ENCODE peak calls at places on chromosomes 12 and 14, in five cellular contexts. One of them, this sample, is unnamed.

GRCh38 chr12:7067096-7067495 is 6.6 kb downstream of the C1S start:
- DNase-seq in K562: no peak
- DNase-seq in NB4: no peak
- DNase-seq in GM12878: no peak
- DNase-seq in endothelial cell of umbilical vein: no peak
- DNase-seq in this sample: no peak

GRCh38 chr12:69070319-69071090 is 137.5 kb upstream of the CPM start:
- DNase-seq in endothelial cell of umbilical vein: peak
- DNase-seq in NB4: peak
- DNase-seq in GM12878: no peak
- DNase-seq in K562: peak
- DNase-seq in this sample: peak

GRCh38 chr12:50017047-50017446 is 8.2 kb downstream of the RACGAP1 start:
- DNase-seq in GM12878: no peak
- DNase-seq in endothelial cell of umbilical vein: peak
- DNase-seq in NB4: no peak
- DNase-seq in K562: no peak
- DNase-seq in this sample: no peak

GRCh38 chr12:121980211-121980891 is 41.3 kb upstream of the BCL7A start:
- DNase-seq in endothelial cell of umbilical vein: no peak
- DNase-seq in NB4: peak
- DNase-seq in K562: no peak
- DNase-seq in GM12878: peak
- DNase-seq in this sample: no peak

GRCh38 chr12:83958997-83959396 is 953.6 kb downstream of the SLC6A15 start:
- DNase-seq in GM12878: peak
- DNase-seq in NB4: no peak
- DNase-seq in K562: no peak
- DNase-seq in endothelial cell of umbilical vein: no peak
- DNase-seq in this sample: no peak

GRCh38 chr14:51610766-51611165 is 40.9 kb upstream of the FRMD6 start:
- DNase-seq in NB4: no peak
- DNase-seq in K562: no peak
- DNase-seq in GM12878: no peak
- DNase-seq in endothelial cell of umbilical vein: peak
- DNase-seq in this sample: no peak

GRCh38 chr14:44963775-44964380 is 1.9 kb downstream of the TOGARAM1 start:
- DNase-seq in GM12878: no peak
- DNase-seq in endothelial cell of umbilical vein: peak
- DNase-seq in NB4: peak
- DNase-seq in K562: no peak
- DNase-seq in this sample: peak

GRCh38 chr12:82326905-82327503 is 31.2 kb downstream of the CCDC59 start:
- DNase-seq in endothelial cell of umbilical vein: peak
- DNase-seq in NB4: peak
- DNase-seq in K562: no peak
- DNase-seq in GM12878: no peak
- DNase-seq in this sample: peak

GRCh38 chr14:51630987-51631386 is 20.7 kb upstream of the FRMD6 start:
- DNase-seq in endothelial cell of umbilical vein: no peak
- DNase-seq in NB4: no peak
- DNase-seq in K562: no peak
- DNase-seq in GM12878: no peak
- DNase-seq in this sample: no peak

GRCh38 chr14:34623506-34623905 is 6.4 kb downstream of the SNX6 start:
- DNase-seq in GM12878: no peak
- DNase-seq in NB4: no peak
- DNase-seq in K562: no peak
- DNase-seq in endothelial cell of umbilical vein: peak
- DNase-seq in this sample: no peak

GRCh38 chr12:12427568-12427967 is 70.7 kb downstream of the BORCS5 start:
- DNase-seq in GM12878: no peak
- DNase-seq in K562: no peak
- DNase-seq in endothelial cell of umbilical vein: no peak
- DNase-seq in NB4: no peak
- DNase-seq in this sample: no peak

GRCh38 chr12:54304187-54304810 is 3.5 kb upstream of the NFE2 start:
- DNase-seq in K562: peak
- DNase-seq in GM12878: no peak
- DNase-seq in NB4: peak
- DNase-seq in endothelial cell of umbilical vein: no peak
- DNase-seq in this sample: peak

GRCh38 chr12:130870442-130871285 is 1.2 kb upstream of the RAN start:
- DNase-seq in NB4: peak
- DNase-seq in endothelial cell of umbilical vein: peak
- DNase-seq in K562: peak
- DNase-seq in GM12878: peak
- DNase-seq in this sample: peak

GRCh38 chr12:13008741-13009380 is 8.8 kb upstream of the HEBP1 start:
- DNase-seq in GM12878: no peak
- DNase-seq in K562: no peak
- DNase-seq in NB4: no peak
- DNase-seq in endothelial cell of umbilical vein: no peak
- DNase-seq in this sample: no peak

GRCh38 chr14:88825078-88825458 is 617 bp downstream of the TTC8 start:
- DNase-seq in GM12878: no peak
- DNase-seq in endothelial cell of umbilical vein: no peak
- DNase-seq in K562: no peak
- DNase-seq in NB4: peak
- DNase-seq in this sample: peak

GRCh38 chr12:45290218-45290609 is 74.3 kb downstream of the ANO6 start:
- DNase-seq in GM12878: no peak
- DNase-seq in NB4: no peak
- DNase-seq in K562: no peak
- DNase-seq in endothelial cell of umbilical vein: no peak
- DNase-seq in this sample: peak

GRCh38 chr12:45289245-45290217 is 73.6 kb downstream of the ANO6 start:
- DNase-seq in K562: no peak
- DNase-seq in GM12878: no peak
- DNase-seq in NB4: no peak
- DNase-seq in endothelial cell of umbilical vein: no peak
- DNase-seq in this sample: no peak

GRCh38 chr12:45296046-45296586 is 80.2 kb downstream of the ANO6 start:
- DNase-seq in endothelial cell of umbilical vein: no peak
- DNase-seq in NB4: no peak
- DNase-seq in GM12878: no peak
- DNase-seq in K562: no peak
- DNase-seq in this sample: no peak

GRCh38 chr12:45291518-45291917 is 75.6 kb downstream of the ANO6 start:
- DNase-seq in GM12878: no peak
- DNase-seq in endothelial cell of umbilical vein: no peak
- DNase-seq in NB4: no peak
- DNase-seq in K562: no peak
- DNase-seq in this sample: no peak

DNA sequence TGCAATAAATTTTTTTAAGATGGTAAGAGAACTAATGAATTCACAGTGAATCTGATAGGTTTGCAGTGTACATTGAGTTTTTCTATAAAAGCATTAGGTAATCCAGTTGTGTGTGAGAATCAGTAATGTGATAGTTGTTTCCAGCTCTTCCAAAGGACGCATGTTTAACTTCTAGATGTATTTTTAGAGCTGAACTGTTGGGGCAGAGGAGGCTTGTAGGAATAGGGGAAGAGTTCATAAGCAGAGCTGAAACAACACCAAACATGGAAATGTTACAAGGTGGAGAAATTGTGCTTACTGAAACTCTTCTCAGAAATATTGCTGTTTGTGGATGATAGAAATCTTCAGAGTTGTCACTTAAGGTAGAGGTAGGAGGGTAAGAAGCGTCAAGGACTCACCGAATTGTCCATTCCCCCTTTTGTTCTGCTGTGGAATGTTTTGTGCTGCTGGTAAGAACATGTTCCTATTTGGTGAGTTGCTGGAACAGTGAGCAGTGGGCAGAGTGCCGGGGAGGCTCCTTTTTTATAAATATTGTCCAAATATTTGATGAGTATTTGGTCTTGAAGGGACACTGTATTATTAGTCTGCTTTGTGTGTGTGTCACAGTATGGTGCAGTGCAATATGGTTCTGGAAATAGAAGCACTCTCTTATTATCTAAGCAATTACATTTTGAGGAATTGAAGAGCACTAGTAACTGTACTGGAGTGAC is 76.7 kb downstream of the ANO6 start:
- DNase-seq in endothelial cell of umbilical vein: no peak
- DNase-seq in K562: no peak
- DNase-seq in NB4: no peak
- DNase-seq in GM12878: no peak
- DNase-seq in this sample: no peak
- TF ChIP-seq MYC in endothelial cell of umbilical vein: no peak
- TF ChIP-seq MYC in K562: no peak
- TF ChIP-seq MYC in NB4: no peak
- TF ChIP-seq MYC in GM12878: no peak
- TF ChIP-seq MYC in this sample: no peak

GRCh38 chr12:105713901-105714300 is 383.4 kb downstream of the C12orf75 start:
- DNase-seq in endothelial cell of umbilical vein: no peak
- DNase-seq in K562: no peak
- DNase-seq in GM12878: no peak
- DNase-seq in NB4: no peak
- DNase-seq in this sample: no peak

GRCh38 chr12:105721051-105721825 is 390.7 kb downstream of the C12orf75 start:
- DNase-seq in NB4: no peak
- DNase-seq in GM12878: peak
- DNase-seq in K562: no peak
- DNase-seq in endothelial cell of umbilical vein: no peak
- DNase-seq in this sample: no peak

GRCh38 chr12:105721915-105722314 is 391.4 kb downstream of the C12orf75 start:
- DNase-seq in endothelial cell of umbilical vein: no peak
- DNase-seq in NB4: no peak
- DNase-seq in GM12878: no peak
- DNase-seq in K562: no peak
- DNase-seq in this sample: no peak

GRCh38 chr12:105716621-105717020 is 386.1 kb downstream of the C12orf75 start:
- DNase-seq in endothelial cell of umbilical vein: no peak
- DNase-seq in K562: no peak
- DNase-seq in GM12878: no peak
- DNase-seq in NB4: no peak
- DNase-seq in this sample: no peak
- TF ChIP-seq MYC in endothelial cell of umbilical vein: no peak
- TF ChIP-seq MYC in K562: no peak
- TF ChIP-seq MYC in GM12878: no peak
- TF ChIP-seq MYC in NB4: no peak
- TF ChIP-seq MYC in this sample: no peak

DNA sequence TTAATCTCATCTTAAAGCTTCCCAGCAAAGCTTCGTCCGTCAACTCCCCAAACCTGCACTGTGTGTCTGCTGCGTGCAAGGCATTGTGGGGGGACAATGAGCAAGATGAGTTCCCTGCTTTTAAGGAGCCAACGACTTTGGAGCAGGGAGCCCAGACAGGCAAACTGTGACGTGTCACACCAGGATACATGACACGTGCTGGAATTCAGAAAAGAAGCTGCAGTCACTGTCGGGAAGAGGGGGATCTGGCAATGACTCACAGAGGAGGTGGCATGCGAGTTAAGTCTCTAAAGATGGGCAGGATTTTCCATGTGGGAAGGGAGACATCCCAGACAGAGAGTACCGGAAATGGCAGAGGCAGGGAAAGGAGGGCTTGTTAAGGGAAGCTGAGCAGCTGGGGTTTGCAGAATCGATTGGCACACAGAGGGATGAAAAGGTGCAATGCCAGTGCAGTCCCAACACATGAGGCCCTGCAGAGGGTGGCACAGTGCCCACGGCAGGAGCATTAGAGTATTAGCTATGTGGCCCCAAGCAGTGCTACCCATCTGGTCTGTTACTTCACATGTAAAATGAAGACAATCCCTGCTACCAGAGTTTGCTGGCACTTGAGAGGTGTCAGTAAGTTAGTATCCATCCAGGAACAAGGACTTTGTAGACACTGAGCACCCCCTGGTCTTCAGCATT is 52.9 kb downstream of the SETD3 start:
- DNase-seq in endothelial cell of umbilical vein: no peak
- DNase-seq in K562: no peak
- DNase-seq in GM12878: no peak
- DNase-seq in NB4: no peak
- DNase-seq in this sample: no peak
- TF ChIP-seq MYC in endothelial cell of umbilical vein: no peak
- TF ChIP-seq MYC in K562: no peak
- TF ChIP-seq MYC in GM12878: no peak
- TF ChIP-seq MYC in NB4: no peak
- TF ChIP-seq MYC in this sample: no peak

GRCh38 chr12:124939428-124940142 is 25.1 kb upstream of the UBC start:
- DNase-seq in GM12878: peak
- DNase-seq in K562: peak
- DNase-seq in NB4: peak
- DNase-seq in endothelial cell of umbilical vein: peak
- DNase-seq in this sample: peak
- TF ChIP-seq MYC in GM12878: no peak
- TF ChIP-seq MYC in K562: peak
- TF ChIP-seq MYC in NB4: peak
- TF ChIP-seq MYC in endothelial cell of umbilical vein: no peak
- TF ChIP-seq MYC in this sample: no peak

This sample was measured in A549.